ENCODE peak calls at places on chromosomes 12 and 14, in five cellular contexts. A, B, W, U and I are unnamed samples. For H3K4me1, the result is how much of the 10 kb centered on the place peaks cover.

GRCh38 chr14:22838631-22839041 is 2.3 kb downstream of the MMP14 start:
- DNase-seq in U (no peak), W (no peak), A (no peak), B (no peak), I (peak)

GRCh38 chr12:1879633-1880032 is 38.8 kb downstream of the CACNA2D4 start:
- DNase-seq in U (no peak), B (no peak), W (no peak), A (no peak), I (no peak)

GRCh38 chr12:10395390-10395998 is 5.7 kb upstream of the KLRK1 start:
- DNase-seq in B (peak), W (no peak), U (peak), A (peak), I (peak)

GRCh38 chr14:80239631-80240030 is 28.3 kb upstream of the DIO2 start:
- DNase-seq in U (no peak), B (no peak), A (no peak), W (no peak), I (no peak)

GRCh38 chr14:105340821-105341408 is 26.4 kb downstream of the PACS2 start:
- DNase-seq in U (no peak), A (no peak), B (no peak), W (no peak), I (peak)

GRCh38 chr12:30980886-30981662 is 54.5 kb downstream of the TSPAN11 start:
- DNase-seq in U (no peak), B (no peak), W (no peak), A (no peak), I (no peak)

GRCh38 chr12:89156324-89156723 is 196.0 kb downstream of the DUSP6 start:
- DNase-seq in W (no peak), A (no peak), U (no peak), B (no peak), I (no peak)

GRCh38 chr12:26906024-26906423 is 31.8 kb downstream of the INTS13 start:
- DNase-seq in W (no peak), A (no peak), U (no peak), B (no peak), I (no peak)

GRCh38 chr14:101972126-101972785 is 7.9 kb downstream of the DYNC1H1 start:
- DNase-seq in U (peak), B (peak), A (peak), W (no peak), I (peak)

GRCh38 chr12:47808049-47808448 is 11.7 kb downstream of the HDAC7 start:
- DNase-seq in B (no peak), A (peak), W (no peak), U (no peak), I (no peak)

GRCh38 chr12:47808574-47809380 is 10.9 kb downstream of the HDAC7 start:
- DNase-seq in W (no peak), U (no peak), A (no peak), B (no peak), I (peak)

GRCh38 chr12:47805417-47805816 is 14.3 kb downstream of the HDAC7 start:
- DNase-seq in B (no peak), A (no peak), W (no peak), U (no peak), I (peak)

GRCh38 chr12:47804177-47804576 is 15.5 kb downstream of the HDAC7 start:
- DNase-seq in W (no peak), U (no peak), B (no peak), A (no peak), I (peak)

GRCh38 chr12:47807338-47807737 is 12.4 kb downstream of the HDAC7 start:
- DNase-seq in U (no peak), A (no peak), B (no peak), W (no peak), I (peak)
- H3K4me1 ChIP-seq in U (half or more), A (under half), B (under half), W (under half), I (half or more)

GRCh38 chr14:88791252-88791621 is 1.5 kb downstream of the EML5 start:
- DNase-seq in U (no peak), W (no peak), B (no peak), A (no peak), I (no peak)
- H3K4me3 ChIP-seq in U (no peak), W (no peak), B (peak), A (peak), I (no peak)

DNA sequence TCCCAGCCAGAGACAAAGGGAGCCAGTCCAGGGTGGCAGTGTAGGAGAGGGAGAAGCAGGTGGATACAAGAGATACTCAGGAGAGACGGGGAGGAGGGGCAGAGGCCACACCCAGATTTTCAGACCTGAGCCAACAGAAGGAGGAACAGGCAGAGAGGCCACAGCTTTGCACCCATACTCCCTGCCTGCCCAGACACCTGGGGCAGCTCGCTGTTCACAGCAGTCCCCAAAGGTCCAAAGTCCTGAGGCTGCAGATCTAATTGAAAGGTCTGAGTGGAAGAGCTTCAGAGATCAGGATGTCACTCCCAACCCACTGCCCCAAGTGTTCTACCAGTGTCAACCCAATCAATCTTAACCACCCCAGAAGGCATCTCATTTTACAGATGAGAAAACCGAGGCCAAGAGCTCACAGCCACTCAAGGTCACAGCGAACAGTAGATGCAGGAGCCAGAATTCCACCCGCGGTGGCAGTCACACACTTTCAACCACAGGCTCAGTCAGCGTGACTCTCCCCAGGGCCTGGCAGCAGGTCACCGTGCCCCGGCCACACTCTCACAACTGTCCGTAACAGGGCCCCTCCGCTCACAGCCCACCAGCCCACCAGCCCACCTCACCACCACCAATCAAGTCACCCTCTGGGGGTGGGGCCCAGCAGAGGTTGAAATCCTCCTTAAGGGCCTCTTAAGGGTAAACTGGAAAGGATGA is 33.4 kb downstream of the ACTN1 start:
- DNase-seq in A (no peak), U (no peak), W (no peak), B (no peak), I (no peak)
- H3K4me1 ChIP-seq in A (under half), U (half or more), W (under half), B (half or more), I (under half)

GRCh38 chr12:40681148-40681547 is 11.1 kb upstream of the CNTN1 start:
- DNase-seq in A (no peak), B (no peak), W (no peak), U (no peak), I (no peak)
- H3K4me3 ChIP-seq in A (no peak), B (no peak), W (no peak), U (no peak), I (no peak)

GRCh38 chr12:93176610-93177126 is 201.1 kb upstream of the NUDT4 start:
- DNase-seq in U (no peak), W (no peak), B (no peak), A (no peak), I (no peak)
- H3K4me1 ChIP-seq in U (under half), W (under half), B (under half), A (under half), I (under half)

GRCh38 chr12:50925920-50926319 is 26.4 kb upstream of the HIGD1C start:
- DNase-seq in B (no peak), W (no peak), A (no peak), U (no peak), I (no peak)
- H3K4me3 ChIP-seq in B (no peak), W (no peak), A (peak), U (peak), I (peak)